ENCODE peak calls at places on chromosomes 6 and 20, in four cellular contexts. One of them, this sample, is unnamed.

GRCh38 chr6:3280091-3280490 is 21.3 kb downstream of the PSMG4 start:
- DNase-seq in HepG2: no peak
- DNase-seq in HEK293T: no peak
- DNase-seq in K562: no peak
- DNase-seq in this sample: no peak

GRCh38 chr6:21070620-21071019 is 522.9 kb upstream of the SOX4 start:
- DNase-seq in HepG2: no peak
- DNase-seq in HEK293T: no peak
- DNase-seq in K562: no peak
- DNase-seq in this sample: no peak

GRCh38 chr20:32441638-32442037 is 83.5 kb downstream of the ASXL1 start:
- DNase-seq in HepG2: no peak
- DNase-seq in HEK293T: no peak
- DNase-seq in K562: no peak
- DNase-seq in this sample: no peak

GRCh38 chr6:83914953-83915352 is 55.5 kb downstream of the CYB5R4 start:
- DNase-seq in HepG2: no peak
- DNase-seq in HEK293T: no peak
- DNase-seq in K562: peak; percentile 30
- DNase-seq in this sample: no peak

GRCh38 chr6:52550014-52550575 is 26.8 kb downstream of the TRAM2 start:
- DNase-seq in HepG2: no peak
- DNase-seq in HEK293T: no peak
- DNase-seq in K562: no peak
- DNase-seq in this sample: no peak

GRCh38 chr6:18667612-18668011 is 280.5 kb downstream of the RNF144B start:
- DNase-seq in HepG2: no peak
- DNase-seq in HEK293T: no peak
- DNase-seq in K562: no peak
- DNase-seq in this sample: no peak

GRCh38 chr6:1762203-1762602 is 152.5 kb downstream of the FOXC1 start:
- DNase-seq in HepG2: no peak
- DNase-seq in HEK293T: no peak
- DNase-seq in K562: no peak
- DNase-seq in this sample: no peak

GRCh38 chr20:382291-383115 is 1.9 kb downstream of the TRIB3 start:
- DNase-seq in HepG2: no peak
- DNase-seq in HEK293T: no peak
- DNase-seq in K562: peak; percentile 30
- DNase-seq in this sample: no peak

GRCh38 chr20:32539063-32539816 is 45.9 kb downstream of the NOL4L start:
- DNase-seq in HepG2: no peak
- DNase-seq in HEK293T: no peak
- DNase-seq in K562: peak; percentile 45
- DNase-seq in this sample: no peak

GRCh38 chr20:17570347-17571152 is 675 bp downstream of the DSTN start:
- DNase-seq in HepG2: peak; percentile 61
- DNase-seq in HEK293T: peak; percentile 41
- DNase-seq in K562: peak; percentile 58
- DNase-seq in this sample: peak; percentile 44

GRCh38 chr6:167720456-167721285 is 106.0 kb upstream of the AFDN start:
- DNase-seq in HepG2: no peak
- DNase-seq in HEK293T: no peak
- DNase-seq in K562: no peak
- DNase-seq in this sample: no peak

GRCh38 chr6:12582421-12583110 is 134.0 kb upstream of the PHACTR1 start:
- DNase-seq in HepG2: no peak
- DNase-seq in HEK293T: no peak
- DNase-seq in K562: no peak
- DNase-seq in this sample: no peak

GRCh38 chr6:137472738-137473137 is 21.5 kb downstream of the OLIG3 start:
- DNase-seq in HepG2: no peak
- DNase-seq in HEK293T: no peak
- DNase-seq in K562: no peak
- DNase-seq in this sample: no peak

GRCh38 chr20:6866741-6867140 is 99.3 kb downstream of the BMP2 start:
- DNase-seq in HepG2: no peak
- DNase-seq in HEK293T: no peak
- DNase-seq in K562: no peak
- DNase-seq in this sample: no peak

GRCh38 chr6:86079938-86080337 is 437.3 kb upstream of the SYNCRIP start:
- DNase-seq in HepG2: no peak
- DNase-seq in HEK293T: no peak
- DNase-seq in K562: no peak
- DNase-seq in this sample: no peak

GRCh38 chr20:62759981-62760431 is 36.3 kb upstream of the MRGBP start:
- DNase-seq in HepG2: no peak
- DNase-seq in HEK293T: no peak
- DNase-seq in K562: no peak
- DNase-seq in this sample: no peak

GRCh38 chr6:143901885-143902708 is 37.8 kb downstream of the ZC2HC1B start:
- DNase-seq in HepG2: no peak
- DNase-seq in HEK293T: no peak
- DNase-seq in K562: peak; percentile 28
- DNase-seq in this sample: no peak

GRCh38 chr20:53492212-53492611 is 101.4 kb downstream of the ZNF217 start:
- DNase-seq in HepG2: peak; percentile 47
- DNase-seq in HEK293T: no peak
- DNase-seq in K562: no peak
- DNase-seq in this sample: no peak

GRCh38 chr20:407097-407952 is 774 bp upstream of the RBCK1 start:
- DNase-seq in HepG2: peak; percentile 95
- DNase-seq in HEK293T: peak; percentile 93
- DNase-seq in K562: peak; percentile 83
- DNase-seq in this sample: peak; percentile 89

GRCh38 chr6:36754582-36755434 is 57.2 kb downstream of the RAB44 start:
- DNase-seq in HepG2: no peak
- DNase-seq in HEK293T: no peak
- DNase-seq in K562: no peak
- DNase-seq in this sample: no peak

GRCh38 chr20:58722379-58722778 is 29.8 kb downstream of the NPEPL1 start:
- DNase-seq in HepG2: no peak
- DNase-seq in HEK293T: no peak
- DNase-seq in K562: no peak
- DNase-seq in this sample: peak; percentile 7

GRCh38 chr6:134667106-134667505 is 282.8 kb downstream of the ALDH8A1 start:
- DNase-seq in HepG2: no peak
- DNase-seq in HEK293T: no peak
- DNase-seq in K562: no peak
- DNase-seq in this sample: no peak

GRCh38 chr6:33710296-33711121 is 991 bp downstream of the UQCC2 start:
- DNase-seq in HepG2: peak; percentile 31
- DNase-seq in HEK293T: no peak
- DNase-seq in K562: peak; percentile 24
- DNase-seq in this sample: no peak

GRCh38 chr6:143592335-143592734 is 80.8 kb upstream of the FUCA2 start:
- DNase-seq in HepG2: peak; percentile 23
- DNase-seq in HEK293T: peak; percentile 54
- DNase-seq in K562: peak; percentile 75
- DNase-seq in this sample: peak; percentile 61

GRCh38 chr6:137095651-137096238 is 51.0 kb upstream of the IL20RA start:
- DNase-seq in HepG2: no peak
- DNase-seq in HEK293T: no peak
- DNase-seq in K562: no peak
- DNase-seq in this sample: no peak

GRCh38 chr6:8180327-8181161 is 78.2 kb upstream of the EEF1E1 start:
- DNase-seq in HepG2: no peak
- DNase-seq in HEK293T: no peak
- DNase-seq in K562: no peak
- DNase-seq in this sample: no peak

GRCh38 chr6:31734703-31735500 is 1.4 kb downstream of the CLIC1 start:
- DNase-seq in HepG2: peak; percentile 65
- DNase-seq in HEK293T: no peak
- DNase-seq in K562: peak; percentile 96
- DNase-seq in this sample: no peak

DNA sequence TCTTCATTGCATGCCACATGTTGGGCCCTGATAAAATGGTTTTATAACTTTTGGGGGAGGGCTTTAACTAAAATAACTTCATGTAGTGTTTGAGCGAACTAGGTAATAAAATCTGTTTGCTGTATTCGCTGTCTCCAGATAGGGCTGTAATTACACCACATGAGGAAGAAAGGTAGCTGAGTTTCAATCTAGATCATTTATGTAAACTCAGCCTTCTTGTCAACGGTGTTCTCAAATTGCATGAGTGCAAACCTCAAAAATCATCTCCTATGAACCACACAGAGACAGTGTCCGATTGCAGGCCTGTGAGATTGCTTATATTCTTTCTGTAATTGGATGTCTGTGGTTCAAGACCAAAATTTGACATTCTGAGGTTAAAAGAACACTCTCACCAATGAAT is 37.7 kb upstream of the BEND3 start:
- DNase-seq in HepG2: no peak
- DNase-seq in HEK293T: no peak
- DNase-seq in K562: no peak
- DNase-seq in this sample: no peak
- TF ChIP-seq ELF4 in HepG2: no peak
- TF ChIP-seq ELF4 in HEK293T: no peak
- TF ChIP-seq ELF4 in K562: no peak
- TF ChIP-seq ELF4 in this sample: no peak

GRCh38 chr6:128889870-128890269 is 6.9 kb downstream of the LAMA2 start:
- DNase-seq in HepG2: no peak
- DNase-seq in HEK293T: no peak
- DNase-seq in K562: no peak
- DNase-seq in this sample: no peak

GRCh38 chr6:128888444-128889175 is 5.7 kb downstream of the LAMA2 start:
- DNase-seq in HepG2: no peak
- DNase-seq in HEK293T: no peak
- DNase-seq in K562: no peak
- DNase-seq in this sample: no peak

DNA sequence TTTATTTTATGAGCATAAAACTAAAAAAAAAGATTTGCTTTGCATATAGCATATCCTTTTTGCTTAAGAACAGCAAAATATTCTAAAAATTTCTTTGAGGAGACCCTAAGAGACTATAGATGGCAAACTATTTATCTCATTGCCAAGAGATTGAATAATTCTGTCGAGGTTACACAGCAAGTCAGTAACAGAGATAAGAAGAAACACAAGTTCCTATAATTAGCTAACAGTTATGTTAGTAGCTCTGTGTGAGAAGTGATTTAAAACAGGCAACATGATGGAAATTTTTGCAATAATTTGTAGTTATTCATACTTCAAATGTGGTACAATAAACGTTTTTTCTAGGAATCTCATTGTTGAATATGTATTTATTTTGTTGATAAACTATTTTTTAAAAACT is 9.1 kb downstream of the LAMA2 start:
- DNase-seq in HepG2: no peak
- DNase-seq in HEK293T: no peak
- DNase-seq in K562: no peak
- DNase-seq in this sample: no peak
- TF ChIP-seq ELF4 in HepG2: no peak
- TF ChIP-seq ELF4 in HEK293T: no peak
- TF ChIP-seq ELF4 in K562: no peak
- TF ChIP-seq ELF4 in this sample: no peak

DNA sequence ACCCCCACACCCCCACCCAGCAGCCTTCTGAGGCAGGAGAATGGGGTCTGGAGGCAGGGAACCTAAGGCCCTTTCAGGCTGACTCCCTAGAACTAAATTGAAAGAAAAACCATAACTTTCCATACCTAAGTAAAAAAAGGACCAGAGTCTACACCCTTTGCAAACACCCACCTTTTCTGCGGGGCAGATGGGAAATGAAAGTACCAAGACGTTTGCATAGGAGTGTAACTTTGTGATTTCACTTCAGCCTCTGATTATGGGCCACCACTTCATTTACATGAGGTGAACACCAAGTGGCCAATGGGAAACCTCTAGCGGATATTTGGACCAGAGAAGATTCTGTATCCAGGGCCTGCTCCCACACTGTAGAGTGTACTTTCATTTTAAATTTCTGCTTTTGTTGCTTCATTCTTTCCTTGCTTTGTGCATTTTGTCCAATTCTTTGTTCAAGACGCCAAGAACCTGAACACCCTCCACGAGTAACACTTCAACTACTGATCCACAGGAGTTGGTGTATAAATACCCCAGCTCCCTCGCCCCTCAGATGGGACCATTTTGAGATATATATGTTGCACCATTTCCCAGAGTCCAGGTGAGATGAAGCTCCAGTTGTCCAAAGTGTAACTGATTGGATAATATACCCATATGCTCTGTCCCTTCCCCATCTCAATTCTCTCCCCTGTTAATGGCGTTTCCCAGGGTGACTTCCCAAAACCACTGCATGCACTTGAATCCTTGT is 18.9 kb upstream of the SRSF6 start:
- DNase-seq in HepG2: no peak
- DNase-seq in HEK293T: no peak
- DNase-seq in K562: no peak
- DNase-seq in this sample: no peak
- TF ChIP-seq ELF4 in HepG2: no peak
- TF ChIP-seq ELF4 in HEK293T: no peak
- TF ChIP-seq ELF4 in K562: no peak
- TF ChIP-seq ELF4 in this sample: no peak

GRCh38 chr20:14992071-14992654 is 654.8 kb upstream of the FLRT3 start:
- DNase-seq in HepG2: peak; percentile 80
- DNase-seq in HEK293T: no peak
- DNase-seq in K562: no peak
- DNase-seq in this sample: no peak
- TF ChIP-seq ELF4 in HepG2: no peak
- TF ChIP-seq ELF4 in HEK293T: no peak
- TF ChIP-seq ELF4 in K562: no peak
- TF ChIP-seq ELF4 in this sample: no peak

This sample was measured in WTC11.